ENCODE peak calls at places on chromosomes 11 and 22, in five cellular contexts. A is H54, S is GM23248, H is endothelial cell, E is NCI-H345. Q is an unnamed sample.

GRCh38 chr11:27158763-27159679 is 118.4 kb downstream of the BBOX1 start:
- DNase-seq in A (peak), E (peak), S (peak), H (peak), Q (peak)

GRCh38 chr22:44292007-44292370 is 20.8 kb downstream of the SHISAL1 start:
- DNase-seq in H (no peak), E (no peak), A (no peak), S (no peak), Q (no peak)

GRCh38 chr22:42915980-42916765 is 59.1 kb upstream of the ARFGAP3 start:
- DNase-seq in S (no peak), H (no peak), E (no peak), A (no peak), Q (peak)

GRCh38 chr11:13076961-13077360 is 67.8 kb downstream of the RASSF10 start:
- DNase-seq in A (no peak), H (no peak), S (no peak), E (no peak), Q (no peak)

GRCh38 chr11:127003260-127003981 is 2.9 kb upstream of the KIRREL3 start:
- DNase-seq in H (peak), A (no peak), E (peak), S (peak), Q (no peak)

GRCh38 chr11:47354913-47355282 is 2.4 kb upstream of the MYBPC3 start:
- DNase-seq in H (no peak), S (no peak), E (no peak), A (no peak), Q (no peak)

GRCh38 chr11:27281276-27281675 is 81.7 kb downstream of the CCDC34 start:
- DNase-seq in E (no peak), S (no peak), H (no peak), A (no peak), Q (no peak)

GRCh38 chr11:1242289-1242688 is 19.4 kb downstream of the MUC5B start:
- DNase-seq in A (no peak), H (no peak), E (no peak), S (no peak), Q (no peak)

GRCh38 chr22:35560824-35561223 is 20.2 kb downstream of the RASD2 start:
- DNase-seq in H (no peak), E (no peak), A (no peak), S (no peak), Q (no peak)

GRCh38 chr11:8759634-8760033 is 77.0 kb downstream of the RPL27A start:
- DNase-seq in A (no peak), H (no peak), S (no peak), E (no peak), Q (no peak)

GRCh38 chr11:64814712-64815187 is 4.4 kb upstream of the MEN1 start:
- DNase-seq in S (no peak), H (no peak), A (no peak), E (no peak), Q (peak)

GRCh38 chr22:22928666-22929380 is 41.2 kb downstream of the IGLL5 start:
- DNase-seq in A (peak), H (no peak), E (no peak), S (peak), Q (no peak)

GRCh38 chr22:21445437-21446127 is 21.6 kb upstream of the TMEM191C start:
- DNase-seq in A (no peak), E (no peak), H (peak), S (no peak), Q (no peak)

GRCh38 chr11:86592047-86592564 is 80.3 kb downstream of the ME3 start:
- DNase-seq in E (peak), A (no peak), H (no peak), S (peak), Q (no peak)

GRCh38 chr22:42769574-42770447 is 49.1 kb upstream of the A4GALT start:
- DNase-seq in S (peak), H (no peak), A (peak), E (no peak), Q (no peak)

GRCh38 chr22:44625981-44626687 is 75.9 kb upstream of the PRR5 start:
- DNase-seq in A (peak), H (peak), E (peak), S (peak), Q (peak)

GRCh38 chr11:61418136-61418535 is 11.6 kb downstream of the CPSF7 start:
- DNase-seq in S (peak), A (no peak), E (no peak), H (no peak), Q (no peak)